ENCODE peak calls at places on chromosomes 11 and 22, in seven cellular contexts. T, K, F, P, D, C and N are unnamed samples.

GRCh38 chr11:100671471-100671870 is 15.6 kb upstream of the ARHGAP42 start:
- DNase-seq in D (no peak), F (no peak), P (no peak), K (no peak), T (no peak), C (peak), N (no peak)

GRCh38 chr22:37259540-37260029 is 15.5 kb upstream of the RAC2 start:
- DNase-seq in F (peak), T (peak), P (peak), D (peak), K (no peak), C (no peak), N (no peak)

GRCh38 chr22:18983120-18983651 is 47.1 kb upstream of the PRODH start:
- DNase-seq in F (no peak), D (peak), P (no peak), C (no peak), T (peak), K (no peak), N (no peak)

GRCh38 chr11:12675951-12676711 is 1.9 kb downstream of the TEAD1 start:
- DNase-seq in T (no peak), P (peak), D (no peak), F (no peak), C (no peak), K (no peak), N (no peak)

GRCh38 chr22:31361743-31362142 is 15.6 kb upstream of the PATZ1 start:
- DNase-seq in F (no peak), T (no peak), C (no peak), D (no peak), P (no peak), K (no peak), N (no peak)

GRCh38 chr11:65486570-65487466 is 12.0 kb upstream of the MALAT1 start:
- DNase-seq in F (no peak), D (no peak), C (no peak), K (no peak), T (no peak), P (no peak), N (no peak)

GRCh38 chr11:95917188-95918036 is 6.5 kb downstream of the MTMR2 start:
- DNase-seq in F (no peak), P (peak), K (no peak), C (no peak), D (no peak), T (no peak), N (no peak)

GRCh38 chr11:4672470-4672869 is 25.2 kb downstream of the OR51E2 start:
- DNase-seq in D (no peak), F (no peak), K (no peak), T (no peak), P (no peak), C (no peak), N (no peak)

GRCh38 chr11:13663631-13664071 is 4.8 kb upstream of the FAR1 start:
- DNase-seq in C (no peak), T (no peak), F (no peak), D (no peak), K (no peak), P (no peak), N (no peak)

DNA sequence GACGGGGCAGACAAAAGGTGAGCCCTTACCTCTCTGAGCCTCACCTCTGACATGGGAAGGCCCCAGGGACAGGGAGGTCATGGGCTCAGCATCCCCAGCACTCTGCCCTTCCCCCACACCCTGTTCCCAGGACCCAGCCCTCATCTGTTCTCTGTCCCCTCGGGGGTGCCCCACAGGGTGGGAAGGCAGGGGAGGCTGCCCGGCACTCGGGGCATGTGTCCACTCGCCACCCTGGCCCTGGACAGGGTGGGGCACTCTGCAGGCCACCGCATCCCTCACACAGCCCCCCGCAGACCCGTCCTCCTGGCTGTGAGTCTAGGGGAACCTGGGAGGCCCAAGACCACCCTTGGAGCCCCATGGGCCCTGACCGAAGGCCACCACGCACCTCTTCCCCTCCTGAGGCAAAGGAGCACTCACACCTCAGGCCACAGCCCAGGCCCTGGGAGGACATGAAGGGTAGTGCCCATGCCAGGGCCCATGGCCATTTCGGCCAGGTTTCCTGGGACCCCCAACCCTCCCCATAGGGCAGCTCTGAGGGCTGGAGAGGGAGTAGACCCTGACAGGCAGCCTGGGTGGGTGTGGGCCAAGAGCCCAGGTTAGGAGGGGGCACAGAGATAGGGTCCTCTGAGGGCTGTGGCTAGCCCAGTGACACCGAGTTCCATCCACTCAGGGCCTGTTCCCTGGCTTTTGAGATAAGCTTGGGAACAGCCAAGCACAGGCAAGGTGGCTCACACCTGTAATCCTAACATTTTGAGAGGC is 193.1 kb downstream of the IGLL1 start:
- DNase-seq in K (no peak), D (no peak), T (no peak), P (no peak), F (no peak), C (no peak), N (no peak)
- TF ChIP-seq YY1 in K (no peak), D (no peak), T (no peak), P (no peak), F (no peak), C (no peak), N (no peak)

DNA sequence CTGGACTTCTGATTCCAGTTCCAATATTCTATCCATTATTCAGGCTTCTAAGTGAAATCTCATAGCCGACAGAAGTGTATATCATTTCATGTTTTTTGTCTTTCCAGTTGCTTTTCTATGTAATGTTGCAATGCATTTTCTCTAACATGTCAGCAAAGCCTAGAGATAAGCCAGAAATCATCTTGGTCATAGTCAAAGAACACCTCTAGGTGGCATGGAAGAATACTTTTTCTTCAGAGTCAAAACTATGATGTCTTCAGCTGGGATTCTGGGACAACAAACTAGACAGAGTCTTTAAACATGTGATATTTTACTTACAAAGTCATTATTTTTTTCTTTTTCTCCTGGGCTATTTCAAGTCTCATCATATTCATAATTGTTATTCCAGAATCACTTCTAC is 4.4 kb downstream of the GAS2 start:
- DNase-seq in F (no peak), P (no peak), K (no peak), T (no peak), D (no peak), C (peak), N (no peak)
- TF ChIP-seq YY1 in F (no peak), P (no peak), K (no peak), T (no peak), D (no peak), C (no peak), N (no peak)

DNA sequence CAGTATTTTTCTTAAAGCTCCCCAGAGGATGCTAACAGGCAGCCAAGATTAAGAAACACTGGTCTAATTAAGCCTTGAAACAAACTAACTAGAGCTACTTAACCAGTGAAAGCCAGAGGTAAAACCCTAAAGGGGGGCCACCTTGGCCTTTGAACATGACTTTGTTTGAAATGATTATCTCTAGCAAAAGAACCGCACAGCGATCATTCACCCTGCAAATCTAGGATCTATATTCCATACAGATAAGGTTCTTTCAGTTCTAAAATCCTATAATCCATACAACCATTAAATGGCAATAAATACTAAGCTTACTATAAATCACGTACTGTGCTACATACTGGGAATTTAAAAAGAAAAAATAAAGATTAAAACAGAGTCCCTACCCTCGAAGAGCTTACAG is 40.6 kb downstream of the RBFOX2 start:
- DNase-seq in F (no peak), P (no peak), T (no peak), C (peak), K (no peak), D (no peak), N (no peak)
- TF ChIP-seq YY1 in F (no peak), P (no peak), T (no peak), C (no peak), K (no peak), D (no peak), N (no peak)

GRCh38 chr11:108734956-108735559 is 70.2 kb downstream of the DDX10 start:
- DNase-seq in F (peak), P (peak), D (no peak), K (no peak), T (peak), C (peak), N (no peak)
- TF ChIP-seq YY1 in F (no peak), P (no peak), D (no peak), K (peak), T (no peak), C (no peak), N (no peak)

DNA sequence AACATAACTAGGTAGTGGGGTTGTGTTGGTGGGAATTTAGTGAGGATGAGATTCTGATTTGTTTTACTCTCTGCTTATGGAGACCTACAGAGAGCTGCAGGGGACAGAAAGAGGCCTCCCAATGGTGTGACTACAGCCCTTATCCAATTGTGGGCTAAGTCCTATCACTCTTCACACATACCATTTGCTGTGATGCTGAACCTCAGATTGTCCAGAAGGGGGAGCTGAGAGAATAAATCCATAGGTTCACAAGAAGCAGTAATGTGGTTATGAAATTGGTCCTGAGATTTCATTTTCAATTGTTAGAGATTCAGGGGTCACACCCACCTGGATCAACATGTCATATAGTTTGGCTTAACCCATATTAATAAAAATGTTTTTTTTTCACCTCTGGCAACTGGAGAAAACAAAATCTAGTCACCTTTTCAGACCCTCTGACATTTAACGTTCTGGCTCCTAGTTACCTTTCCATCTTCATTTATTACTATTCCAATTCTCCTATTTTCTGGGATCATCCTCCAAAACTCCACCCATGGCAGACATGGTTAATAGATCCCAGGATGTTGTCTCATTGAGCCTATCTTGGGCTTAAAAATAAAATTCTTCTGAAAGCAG is 53.3 kb upstream of the PTPN5 start:
- DNase-seq in F (peak), D (no peak), T (peak), C (peak), P (peak), K (no peak), N (peak)
- TF ChIP-seq YY1 in F (no peak), D (no peak), T (no peak), C (no peak), P (no peak), K (no peak), N (no peak)

GRCh38 chr11:71562120-71562519 is 3.2 kb upstream of the KRTAP5-10 start:
- DNase-seq in D (no peak), T (no peak), C (no peak), F (peak), P (no peak), K (no peak), N (no peak)
- TF ChIP-seq YY1 in D (no peak), T (no peak), C (no peak), F (no peak), P (no peak), K (no peak), N (no peak)

DNA sequence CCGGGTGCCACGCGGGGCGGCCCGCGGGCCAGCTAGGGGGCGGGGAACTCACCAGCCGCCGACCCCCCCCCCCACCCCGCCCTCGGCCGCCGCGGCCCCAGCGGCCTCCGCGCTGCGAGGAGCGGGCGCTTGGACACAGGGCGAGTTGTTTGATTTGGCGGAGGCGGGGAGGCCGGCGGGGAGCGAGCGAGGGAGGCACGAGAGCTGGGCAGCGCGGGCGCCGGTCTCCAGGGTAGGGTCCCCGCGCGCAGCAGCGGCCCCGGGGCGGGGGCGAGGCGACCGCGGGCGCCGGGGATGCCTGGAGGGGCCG is 64.3 kb downstream of the NAV2 start:
- DNase-seq in T (no peak), C (no peak), F (no peak), D (peak), K (no peak), P (peak), N (no peak)
- TF ChIP-seq YY1 in T (no peak), C (no peak), F (no peak), D (no peak), K (no peak), P (no peak), N (no peak)

GRCh38 chr22:17802822-17803221 is 28.6 kb upstream of the BID start:
- DNase-seq in D (no peak), T (no peak), F (no peak), C (no peak), K (no peak), P (no peak), N (no peak)
- TF ChIP-seq YY1 in D (no peak), T (no peak), F (no peak), C (no peak), K (no peak), P (no peak), N (no peak)

DNA sequence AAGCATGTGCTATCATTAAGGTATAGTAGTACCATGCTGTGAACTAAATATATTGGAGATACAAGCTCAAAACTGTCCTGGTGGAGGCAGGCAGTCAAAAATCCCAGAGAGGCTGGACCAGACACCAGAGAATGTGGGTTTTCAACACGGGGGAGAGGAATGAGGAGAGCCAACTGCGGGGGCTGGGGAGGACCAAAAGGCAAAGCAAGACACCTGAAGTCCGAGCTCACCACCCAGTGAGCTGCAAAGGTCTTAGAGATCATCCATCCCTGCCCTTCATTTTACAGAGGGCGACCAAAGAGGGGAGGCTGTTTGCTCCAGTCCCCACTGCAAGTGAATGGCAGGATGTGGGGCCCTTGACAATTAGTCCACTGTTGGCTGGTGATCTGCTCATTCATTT is 10.0 kb downstream of the RIBC2 start:
- DNase-seq in K (no peak), F (no peak), C (no peak), P (no peak), D (peak), T (no peak), N (no peak)
- TF ChIP-seq YY1 in K (no peak), F (no peak), C (no peak), P (no peak), D (no peak), T (no peak), N (no peak)

GRCh38 chr22:49362393-49362792 is 465.3 kb downstream of the BRD1 start:
- DNase-seq in K (no peak), D (no peak), P (peak), F (no peak), T (no peak), C (no peak), N (no peak)
- TF ChIP-seq YY1 in K (no peak), D (no peak), P (no peak), F (no peak), T (no peak), C (no peak), N (no peak)